ENCODE peak calls at places on chromosomes 16 and 17, in ten cellular contexts. One of them, this sample, is unnamed.

GRCh38 chr17:11742891-11743290 is 144.6 kb downstream of the DNAH9 start:
- DNase-seq in fibroblast of pulmonary artery: no peak
- DNase-seq in astrocyte of the spinal cord: no peak
- DNase-seq in AG04449: no peak
- DNase-seq in tibial artery: no peak
- DNase-seq in PC-9: no peak
- DNase-seq in suprapubic skin: no peak
- DNase-seq in cardiac fibroblast: no peak
- DNase-seq in A549: no peak
- DNase-seq in GM06990: no peak
- DNase-seq in this sample: no peak

GRCh38 chr16:84360170-84360569 is 8.2 kb upstream of the ATP2C2 start:
- DNase-seq in astrocyte of the spinal cord: peak
- DNase-seq in suprapubic skin: no peak
- DNase-seq in PC-9: no peak
- DNase-seq in GM06990: no peak
- DNase-seq in tibial artery: no peak
- DNase-seq in AG04449: no peak
- DNase-seq in fibroblast of pulmonary artery: no peak
- DNase-seq in cardiac fibroblast: no peak
- DNase-seq in A549: no peak
- DNase-seq in this sample: peak

GRCh38 chr17:76682306-76682705 is 28.5 kb downstream of the MXRA7 start:
- DNase-seq in suprapubic skin: no peak
- DNase-seq in AG04449: no peak
- DNase-seq in PC-9: no peak
- DNase-seq in tibial artery: no peak
- DNase-seq in fibroblast of pulmonary artery: peak
- DNase-seq in GM06990: no peak
- DNase-seq in A549: no peak
- DNase-seq in astrocyte of the spinal cord: peak
- DNase-seq in cardiac fibroblast: peak
- DNase-seq in this sample: peak

GRCh38 chr16:1381655-1382406 is 30.1 kb downstream of the GNPTG start:
- DNase-seq in AG04449: no peak
- DNase-seq in cardiac fibroblast: no peak
- DNase-seq in A549: no peak
- DNase-seq in tibial artery: no peak
- DNase-seq in PC-9: no peak
- DNase-seq in astrocyte of the spinal cord: no peak
- DNase-seq in GM06990: no peak
- DNase-seq in fibroblast of pulmonary artery: no peak
- DNase-seq in suprapubic skin: no peak
- DNase-seq in this sample: no peak

GRCh38 chr16:81544261-81544660 is 99.7 kb downstream of the CMIP start:
- DNase-seq in astrocyte of the spinal cord: no peak
- DNase-seq in PC-9: no peak
- DNase-seq in cardiac fibroblast: no peak
- DNase-seq in GM06990: no peak
- DNase-seq in AG04449: no peak
- DNase-seq in fibroblast of pulmonary artery: no peak
- DNase-seq in tibial artery: no peak
- DNase-seq in A549: no peak
- DNase-seq in suprapubic skin: no peak
- DNase-seq in this sample: peak

GRCh38 chr16:84942786-84943185 is 68.5 kb downstream of the ZDHHC7 start:
- DNase-seq in astrocyte of the spinal cord: no peak
- DNase-seq in AG04449: no peak
- DNase-seq in suprapubic skin: no peak
- DNase-seq in fibroblast of pulmonary artery: no peak
- DNase-seq in cardiac fibroblast: peak
- DNase-seq in A549: no peak
- DNase-seq in tibial artery: no peak
- DNase-seq in GM06990: no peak
- DNase-seq in PC-9: no peak
- DNase-seq in this sample: peak

GRCh38 chr17:79521225-79521624 is 89.6 kb downstream of the RBFOX3 start:
- DNase-seq in A549: no peak
- DNase-seq in PC-9: no peak
- DNase-seq in cardiac fibroblast: no peak
- DNase-seq in astrocyte of the spinal cord: no peak
- DNase-seq in suprapubic skin: no peak
- DNase-seq in AG04449: no peak
- DNase-seq in fibroblast of pulmonary artery: no peak
- DNase-seq in tibial artery: no peak
- DNase-seq in GM06990: no peak
- DNase-seq in this sample: no peak

GRCh38 chr16:35744716-35745115 is 2285.3 kb downstream of the TP53TG3F start:
- DNase-seq in astrocyte of the spinal cord: no peak
- DNase-seq in suprapubic skin: no peak
- DNase-seq in cardiac fibroblast: peak
- DNase-seq in tibial artery: no peak
- DNase-seq in fibroblast of pulmonary artery: no peak
- DNase-seq in GM06990: no peak
- DNase-seq in AG04449: no peak
- DNase-seq in A549: no peak
- DNase-seq in PC-9: no peak
- DNase-seq in this sample: no peak

GRCh38 chr16:24302636-24303035 is 46.5 kb downstream of the CACNG3 start:
- DNase-seq in tibial artery: no peak
- DNase-seq in A549: no peak
- DNase-seq in astrocyte of the spinal cord: no peak
- DNase-seq in AG04449: no peak
- DNase-seq in PC-9: no peak
- DNase-seq in suprapubic skin: no peak
- DNase-seq in GM06990: no peak
- DNase-seq in cardiac fibroblast: no peak
- DNase-seq in fibroblast of pulmonary artery: no peak
- DNase-seq in this sample: no peak

GRCh38 chr16:85689950-85690320 is 1.2 kb upstream of the GINS2 start:
- DNase-seq in suprapubic skin: no peak
- DNase-seq in astrocyte of the spinal cord: no peak
- DNase-seq in GM06990: no peak
- DNase-seq in cardiac fibroblast: no peak
- DNase-seq in AG04449: no peak
- DNase-seq in A549: no peak
- DNase-seq in PC-9: no peak
- DNase-seq in fibroblast of pulmonary artery: no peak
- DNase-seq in tibial artery: no peak
- DNase-seq in this sample: no peak

GRCh38 chr17:47719411-47720152 is 13.5 kb upstream of the TBX21 start:
- DNase-seq in GM06990: peak
- DNase-seq in suprapubic skin: no peak
- DNase-seq in cardiac fibroblast: peak
- DNase-seq in PC-9: peak
- DNase-seq in astrocyte of the spinal cord: peak
- DNase-seq in fibroblast of pulmonary artery: no peak
- DNase-seq in A549: no peak
- DNase-seq in AG04449: peak
- DNase-seq in tibial artery: no peak
- DNase-seq in this sample: peak

GRCh38 chr16:8962393-8963009 is 1.2 kb downstream of the USP7 start:
- DNase-seq in A549: no peak
- DNase-seq in PC-9: peak
- DNase-seq in fibroblast of pulmonary artery: no peak
- DNase-seq in cardiac fibroblast: no peak
- DNase-seq in AG04449: no peak
- DNase-seq in GM06990: peak
- DNase-seq in suprapubic skin: no peak
- DNase-seq in tibial artery: no peak
- DNase-seq in astrocyte of the spinal cord: no peak
- DNase-seq in this sample: peak

GRCh38 chr17:1961187-1961586 is 63.9 kb downstream of the RTN4RL1 start:
- DNase-seq in GM06990: no peak
- DNase-seq in fibroblast of pulmonary artery: no peak
- DNase-seq in tibial artery: no peak
- DNase-seq in astrocyte of the spinal cord: no peak
- DNase-seq in A549: no peak
- DNase-seq in PC-9: no peak
- DNase-seq in AG04449: no peak
- DNase-seq in suprapubic skin: no peak
- DNase-seq in cardiac fibroblast: no peak
- DNase-seq in this sample: no peak

GRCh38 chr17:19533718-19534561 is at the start of gene SLC47A1:
- DNase-seq in astrocyte of the spinal cord: peak
- DNase-seq in A549: peak
- DNase-seq in tibial artery: no peak
- DNase-seq in suprapubic skin: no peak
- DNase-seq in cardiac fibroblast: peak
- DNase-seq in GM06990: peak
- DNase-seq in PC-9: no peak
- DNase-seq in fibroblast of pulmonary artery: peak
- DNase-seq in AG04449: no peak
- DNase-seq in this sample: no peak

GRCh38 chr16:1659071-1659470 is 19.0 kb upstream of the JPT2 start:
- DNase-seq in cardiac fibroblast: no peak
- DNase-seq in suprapubic skin: no peak
- DNase-seq in fibroblast of pulmonary artery: no peak
- DNase-seq in PC-9: no peak
- DNase-seq in A549: no peak
- DNase-seq in GM06990: no peak
- DNase-seq in tibial artery: no peak
- DNase-seq in astrocyte of the spinal cord: no peak
- DNase-seq in AG04449: no peak
- DNase-seq in this sample: no peak

GRCh38 chr17:72754513-72754912 is 338.0 kb downstream of the SLC39A11 start:
- DNase-seq in astrocyte of the spinal cord: peak
- DNase-seq in suprapubic skin: no peak
- DNase-seq in PC-9: no peak
- DNase-seq in AG04449: no peak
- DNase-seq in fibroblast of pulmonary artery: no peak
- DNase-seq in GM06990: no peak
- DNase-seq in A549: no peak
- DNase-seq in cardiac fibroblast: peak
- DNase-seq in tibial artery: no peak
- DNase-seq in this sample: no peak

GRCh38 chr16:27561216-27561615 is 11.3 kb downstream of the KATNIP start:
- DNase-seq in A549: no peak
- DNase-seq in fibroblast of pulmonary artery: no peak
- DNase-seq in AG04449: no peak
- DNase-seq in tibial artery: no peak
- DNase-seq in GM06990: no peak
- DNase-seq in suprapubic skin: no peak
- DNase-seq in cardiac fibroblast: no peak
- DNase-seq in PC-9: no peak
- DNase-seq in astrocyte of the spinal cord: no peak
- DNase-seq in this sample: no peak

GRCh38 chr16:89063768-89064320 is 29.8 kb upstream of the ACSF3 start:
- DNase-seq in A549: no peak
- DNase-seq in cardiac fibroblast: no peak
- DNase-seq in AG04449: no peak
- DNase-seq in astrocyte of the spinal cord: no peak
- DNase-seq in suprapubic skin: no peak
- DNase-seq in GM06990: no peak
- DNase-seq in PC-9: no peak
- DNase-seq in fibroblast of pulmonary artery: no peak
- DNase-seq in tibial artery: no peak
- DNase-seq in this sample: no peak

GRCh38 chr17:45316271-45317112 is at the start of gene MAP3K14:
- DNase-seq in GM06990: no peak
- DNase-seq in cardiac fibroblast: peak
- DNase-seq in suprapubic skin: peak
- DNase-seq in tibial artery: peak
- DNase-seq in fibroblast of pulmonary artery: peak
- DNase-seq in PC-9: no peak
- DNase-seq in astrocyte of the spinal cord: peak
- DNase-seq in AG04449: no peak
- DNase-seq in A549: no peak
- DNase-seq in this sample: peak
- TF ChIP-seq CTCF in GM06990: no peak
- TF ChIP-seq CTCF in cardiac fibroblast: peak
- TF ChIP-seq CTCF in suprapubic skin: no peak
- TF ChIP-seq CTCF in tibial artery: peak
- TF ChIP-seq CTCF in fibroblast of pulmonary artery: no peak
- TF ChIP-seq CTCF in PC-9: no peak
- TF ChIP-seq CTCF in astrocyte of the spinal cord: peak
- TF ChIP-seq CTCF in AG04449: peak
- TF ChIP-seq CTCF in A549: peak
- TF ChIP-seq CTCF in this sample: peak

GRCh38 chr16:67645397-67646121 is 615 bp downstream of the CARMIL2 start:
- DNase-seq in A549: no peak
- DNase-seq in astrocyte of the spinal cord: no peak
- DNase-seq in PC-9: no peak
- DNase-seq in fibroblast of pulmonary artery: no peak
- DNase-seq in suprapubic skin: peak
- DNase-seq in AG04449: no peak
- DNase-seq in GM06990: no peak
- DNase-seq in tibial artery: no peak
- DNase-seq in cardiac fibroblast: no peak
- DNase-seq in this sample: no peak
- H3K4me3 ChIP-seq in A549: no peak
- H3K4me3 ChIP-seq in astrocyte of the spinal cord: no peak
- H3K4me3 ChIP-seq in PC-9: no peak
- H3K4me3 ChIP-seq in fibroblast of pulmonary artery: no peak
- H3K4me3 ChIP-seq in suprapubic skin: peak
- H3K4me3 ChIP-seq in AG04449: no peak
- H3K4me3 ChIP-seq in GM06990: peak
- H3K4me3 ChIP-seq in tibial artery: peak
- H3K4me3 ChIP-seq in cardiac fibroblast: no peak
- H3K4me3 ChIP-seq in this sample: no peak

GRCh38 chr16:50136399-50136798 is 16.7 kb upstream of the TENT4B start:
- DNase-seq in tibial artery: no peak
- DNase-seq in cardiac fibroblast: no peak
- DNase-seq in fibroblast of pulmonary artery: no peak
- DNase-seq in astrocyte of the spinal cord: no peak
- DNase-seq in GM06990: no peak
- DNase-seq in AG04449: no peak
- DNase-seq in PC-9: no peak
- DNase-seq in suprapubic skin: no peak
- DNase-seq in A549: no peak
- DNase-seq in this sample: no peak
- TF ChIP-seq CTCF in tibial artery: no peak
- TF ChIP-seq CTCF in cardiac fibroblast: no peak
- TF ChIP-seq CTCF in fibroblast of pulmonary artery: peak
- TF ChIP-seq CTCF in astrocyte of the spinal cord: no peak
- TF ChIP-seq CTCF in GM06990: peak
- TF ChIP-seq CTCF in AG04449: no peak
- TF ChIP-seq CTCF in PC-9: no peak
- TF ChIP-seq CTCF in suprapubic skin: no peak
- TF ChIP-seq CTCF in A549: no peak
- TF ChIP-seq CTCF in this sample: peak

GRCh38 chr16:87344931-87345631 is 27.9 kb upstream of the C16orf95 start:
- DNase-seq in GM06990: no peak
- DNase-seq in A549: no peak
- DNase-seq in fibroblast of pulmonary artery: no peak
- DNase-seq in suprapubic skin: no peak
- DNase-seq in PC-9: no peak
- DNase-seq in AG04449: no peak
- DNase-seq in cardiac fibroblast: no peak
- DNase-seq in tibial artery: no peak
- DNase-seq in astrocyte of the spinal cord: no peak
- DNase-seq in this sample: peak
- H3K4me3 ChIP-seq in GM06990: no peak
- H3K4me3 ChIP-seq in A549: no peak
- H3K4me3 ChIP-seq in fibroblast of pulmonary artery: no peak
- H3K4me3 ChIP-seq in suprapubic skin: no peak
- H3K4me3 ChIP-seq in PC-9: no peak
- H3K4me3 ChIP-seq in AG04449: no peak
- H3K4me3 ChIP-seq in cardiac fibroblast: no peak
- H3K4me3 ChIP-seq in tibial artery: no peak
- H3K4me3 ChIP-seq in astrocyte of the spinal cord: no peak
- H3K4me3 ChIP-seq in this sample: no peak

GRCh38 chr17:15436399-15437369 is 30.7 kb downstream of the CDRT4 start:
- DNase-seq in fibroblast of pulmonary artery: peak
- DNase-seq in GM06990: no peak
- DNase-seq in suprapubic skin: no peak
- DNase-seq in cardiac fibroblast: peak
- DNase-seq in astrocyte of the spinal cord: no peak
- DNase-seq in PC-9: no peak
- DNase-seq in tibial artery: peak
- DNase-seq in AG04449: no peak
- DNase-seq in A549: peak
- DNase-seq in this sample: peak
- TF ChIP-seq CTCF in fibroblast of pulmonary artery: peak
- TF ChIP-seq CTCF in GM06990: no peak
- TF ChIP-seq CTCF in suprapubic skin: no peak
- TF ChIP-seq CTCF in cardiac fibroblast: peak
- TF ChIP-seq CTCF in astrocyte of the spinal cord: peak
- TF ChIP-seq CTCF in PC-9: no peak
- TF ChIP-seq CTCF in tibial artery: no peak
- TF ChIP-seq CTCF in AG04449: no peak
- TF ChIP-seq CTCF in A549: no peak
- TF ChIP-seq CTCF in this sample: peak